ENCODE peak calls at places on chromosome 21, in four cellular contexts. T is AG08395, Y is DMS79 treated with DMSO at 0.1 percent for 48 hours, Z is LoVo. W is an unnamed sample.

GRCh38 chr21:28834335-28835238 is 158.1 kb downstream of the LTN1 start:
- DNase-seq in Y (no peak), T (no peak), Z (no peak), W (no peak)

GRCh38 chr21:29092102-29092959 is 18.9 kb upstream of the CCT8 start:
- DNase-seq in Y (no peak), Z (no peak), T (peak), W (peak)

GRCh38 chr21:44598031-44598430 is 2.4 kb upstream of the KRTAP10-7 start:
- DNase-seq in Y (no peak), Z (no peak), T (no peak), W (no peak)

GRCh38 chr21:43369124-43369523 is 57.8 kb downstream of the SIK1 start:
- DNase-seq in Z (no peak), Y (no peak), T (peak), W (peak)

GRCh38 chr21:34878940-34879339 is 170.2 kb downstream of the RUNX1 start:
- DNase-seq in Z (no peak), Y (peak), T (no peak), W (no peak)

GRCh38 chr21:38774152-38774551 is 31.6 kb upstream of the ETS2 start:
- DNase-seq in Z (no peak), Y (no peak), T (no peak), W (no peak)

GRCh38 chr21:46221664-46222435 is 6.7 kb downstream of the LSS start:
- DNase-seq in Y (no peak), Z (no peak), T (no peak), W (no peak)

GRCh38 chr21:34949499-34949898 is 99.6 kb downstream of the RUNX1 start:
- DNase-seq in Y (no peak), T (no peak), Z (no peak), W (no peak)

GRCh38 chr21:45588086-45588825 is 46.0 kb upstream of the SLC19A1 start:
- DNase-seq in Y (no peak), Z (no peak), T (no peak), W (no peak)

GRCh38 chr21:44414291-44415072 is 40.8 kb upstream of the LRRC3 start:
- DNase-seq in Z (no peak), Y (no peak), T (no peak), W (no peak)

GRCh38 chr21:46117586-46118304 is 19.8 kb downstream of the COL6A2 start:
- DNase-seq in Y (no peak), Z (no peak), T (no peak), W (no peak)